ENCODE peak calls at places on chromosomes 1 and 21, in eight cellular contexts. X, Q, Y, V, T, S, W and K are unnamed samples.

GRCh38 chr1:164707868-164708331 is 148.9 kb downstream of the PBX1 start:
- DNase-seq in S (no peak), Q (peak; percentile 15), X (no peak), Y (peak; percentile 30), W (no peak), V (no peak), T (no peak), K (peak; percentile 75)

GRCh38 chr1:65717815-65718454 is 74.8 kb upstream of the PDE4B start:
- DNase-seq in S (peak; percentile 30), X (no peak), Q (no peak), V (peak; percentile 41), W (no peak), T (peak; percentile 23), Y (no peak), K (peak; percentile 64)

GRCh38 chr1:30314591-30314990 is 408.8 kb downstream of the MATN1 start:
- DNase-seq in X (no peak), W (no peak), T (no peak), Y (no peak), Q (no peak), S (no peak), V (no peak), K (no peak)

GRCh38 chr1:32813941-32814739 is 3.0 kb downstream of the YARS1 start:
- DNase-seq in T (no peak), S (no peak), W (no peak), Y (no peak), X (no peak), Q (no peak), V (peak; percentile 11), K (peak; percentile 69)

GRCh38 chr21:45512626-45513002 is 29.6 kb downstream of the SLC19A1 start:
- DNase-seq in Y (no peak), W (no peak), V (no peak), T (no peak), S (no peak), X (no peak), Q (no peak), K (no peak)

GRCh38 chr1:155938220-155938627 is 3.2 kb upstream of the RXFP4 start:
- DNase-seq in Q (peak; percentile 64), Y (peak; percentile 67), V (peak; percentile 80), X (peak; percentile 77), S (peak; percentile 91), W (peak; percentile 74), T (peak; percentile 60), K (peak; percentile 66)

GRCh38 chr1:180563013-180563827 is 4.5 kb downstream of the OVAAL start:
- DNase-seq in Q (no peak), X (no peak), Y (peak; percentile 50), V (peak; percentile 57), T (no peak), W (no peak), S (peak; percentile 71), K (peak; percentile 55)

GRCh38 chr1:15833069-15833679 is 14.3 kb upstream of the SPEN start:
- DNase-seq in Q (no peak), T (peak; percentile 65), V (no peak), Y (no peak), X (no peak), S (peak; percentile 68), W (no peak), K (peak; percentile 91)

GRCh38 chr1:63487336-63488065 is 35.5 kb downstream of the ITGB3BP start:
- DNase-seq in T (no peak), S (no peak), W (no peak), V (peak; percentile 7), Y (peak; percentile 9), X (no peak), Q (no peak), K (peak; percentile 86)

GRCh38 chr21:36265431-36265830 is 54.6 kb upstream of the MORC3 start:
- DNase-seq in X (no peak), T (no peak), Y (no peak), V (no peak), W (no peak), S (no peak), Q (no peak), K (no peak)

GRCh38 chr1:217062566-217062965 is 339.3 kb upstream of the ESRRG start:
- DNase-seq in V (no peak), S (no peak), T (no peak), Y (no peak), Q (no peak), X (no peak), W (no peak), K (no peak)

GRCh38 chr1:44660176-44660575 is 14.1 kb downstream of the TMEM53 start:
- DNase-seq in Y (no peak), T (peak; percentile 61), S (no peak), W (no peak), Q (no peak), X (no peak), V (peak; percentile 23), K (peak; percentile 7)

GRCh38 chr21:24995206-24995605 is 612.1 kb downstream of the MRPL39 start:
- DNase-seq in S (peak; percentile 20), X (no peak), Y (no peak), Q (no peak), V (no peak), T (no peak), W (no peak), K (no peak)

GRCh38 chr1:241934181-241934815 is 23.3 kb upstream of the BECN2 start:
- DNase-seq in V (no peak), S (no peak), Q (no peak), T (no peak), Y (peak; percentile 51), X (no peak), W (no peak), K (peak; percentile 15)

GRCh38 chr1:1462318-1462966 is 9.1 kb upstream of the ATAD3B start:
- DNase-seq in X (peak; percentile 89), Q (no peak), T (no peak), S (no peak), Y (no peak), W (no peak), V (peak; percentile 20), K (peak; percentile 46)

GRCh38 chr1:213332491-213332890 is 281.4 kb downstream of the RPS6KC1 start:
- DNase-seq in W (no peak), V (no peak), T (no peak), Y (no peak), X (no peak), Q (no peak), S (no peak), K (no peak)

GRCh38 chr21:38853421-38853919 is 47.7 kb downstream of the ETS2 start:
- DNase-seq in W (no peak), T (peak; percentile 15), V (peak; percentile 11), X (peak; percentile 71), Y (peak; percentile 60), S (no peak), Q (peak; percentile 71), K (peak; percentile 94)

GRCh38 chr1:93579891-93580290 is 101.7 kb downstream of the BCAR3 start:
- DNase-seq in T (peak; percentile 69), V (peak; percentile 58), Q (no peak), Y (peak; percentile 80), S (no peak), W (no peak), X (no peak), K (peak; percentile 92)

GRCh38 chr1:151340870-151341754 is 5.9 kb downstream of the RFX5 start:
- DNase-seq in S (peak; percentile 93), Y (peak; percentile 91), T (peak; percentile 69), V (peak; percentile 88), Q (peak; percentile 67), W (peak; percentile 82), X (peak; percentile 89), K (peak; percentile 88)

GRCh38 chr1:3914911-3915310 is 14.8 kb upstream of the C1orf174 start:
- DNase-seq in Y (no peak), Q (no peak), S (no peak), V (no peak), T (no peak), X (no peak), W (no peak), K (no peak)

GRCh38 chr1:61056674-61057439 is 25.5 kb upstream of the NFIA start:
- DNase-seq in W (peak; percentile 28), T (peak; percentile 76), Q (no peak), S (peak; percentile 72), Y (peak; percentile 68), X (peak; percentile 43), V (peak; percentile 74), K (peak; percentile 47)

GRCh38 chr1:18085387-18086074 is 22.1 kb upstream of the IGSF21 start:
- DNase-seq in Q (no peak), V (no peak), Y (no peak), X (no peak), T (no peak), W (no peak), S (no peak), K (no peak)

GRCh38 chr1:180811886-180812285 is 100.8 kb upstream of the KIAA1614 start:
- DNase-seq in V (no peak), S (no peak), Y (no peak), W (no peak), T (no peak), Q (no peak), X (no peak), K (no peak)

GRCh38 chr1:234987415-234988159 is 141.1 kb downstream of the TOMM20 start:
- DNase-seq in Q (peak; percentile 51), V (peak; percentile 98), S (no peak), W (peak; percentile 82), Y (peak; percentile 73), T (peak; percentile 57), X (peak; percentile 42), K (peak; percentile 96)

GRCh38 chr1:41382531-41383090 is 21.4 kb downstream of the FOXO6 start:
- DNase-seq in S (no peak), Q (peak; percentile 45), W (no peak), T (peak; percentile 57), V (peak; percentile 43), Y (peak; percentile 65), X (no peak), K (peak; percentile 6)

GRCh38 chr1:24362982-24363614 is 43.9 kb downstream of the GRHL3 start:
- DNase-seq in X (no peak), W (no peak), Y (peak; percentile 37), T (no peak), S (no peak), V (no peak), Q (peak; percentile 33), K (peak; percentile 70)

GRCh38 chr1:208233546-208233945 is 10.6 kb downstream of the PLXNA2 start:
- DNase-seq in V (peak; percentile 13), X (no peak), W (no peak), T (peak; percentile 70), Q (no peak), S (no peak), Y (peak; percentile 25), K (no peak)

GRCh38 chr1:220783453-220783852 is 3.3 kb upstream of the MTARC1 start:
- DNase-seq in T (no peak), V (no peak), Q (no peak), S (no peak), Y (no peak), W (no peak), X (no peak), K (no peak)

GRCh38 chr1:2106681-2107405 is 56.6 kb downstream of the PRKCZ start:
- DNase-seq in V (no peak), W (no peak), Q (no peak), X (no peak), Y (no peak), T (no peak), S (no peak), K (no peak)

GRCh38 chr1:167775178-167775577 is 53.4 kb downstream of the MPZL1 start:
- DNase-seq in W (no peak), S (no peak), X (no peak), V (peak; percentile 84), Y (no peak), Q (peak; percentile 31), T (no peak), K (peak; percentile 57)

GRCh38 chr1:114093624-114094302 is 59.9 kb downstream of the SYT6 start:
- DNase-seq in V (no peak), W (no peak), S (no peak), T (no peak), Y (peak; percentile 54), X (peak; percentile 12), Q (no peak), K (peak; percentile 3)